ENCODE peak calls at places on chromosome 9, in six cellular contexts. O is mesendoderm, D is neuronal stem cell, W is mesenchymal stem cell, S is trophoblast cell, V is H1. T is an unnamed sample. For H3K36me3, the result is how much of the 10 kb centered on the place peaks cover.

GRCh38 chr9:93136011-93136440 is 2.0 kb upstream of the NINJ1 start:
- DNase-seq in D (no peak), W (peak), O (no peak), V (no peak), S (no peak), T (peak)

GRCh38 chr9:38008168-38009034 is 60.6 kb downstream of the SHB start:
- DNase-seq in O (peak), D (no peak), V (no peak), W (peak), S (peak), T (peak)

GRCh38 chr9:105835721-105836120 is 141.4 kb downstream of the TMEM38B start:
- DNase-seq in D (no peak), O (peak), W (no peak), V (no peak), S (no peak), T (peak)

GRCh38 chr9:130847306-130848217 is 12.5 kb downstream of the ABL1 start:
- DNase-seq in D (no peak), S (no peak), O (peak), W (peak), V (no peak), T (peak)

GRCh38 chr9:99303177-99303576 is 81.1 kb downstream of the SEC61B start:
- DNase-seq in D (no peak), V (no peak), O (no peak), S (no peak), W (no peak), T (no peak)

GRCh38 chr9:133973791-133974630 is 18.1 kb downstream of the VAV2 start:
- DNase-seq in V (no peak), D (no peak), W (no peak), O (peak), S (no peak), T (no peak)

GRCh38 chr9:104110509-104110908 is 16.4 kb downstream of the SMC2 start:
- DNase-seq in O (no peak), D (no peak), S (no peak), W (no peak), V (no peak), T (no peak)

GRCh38 chr9:69180670-69181069 is 6.6 kb downstream of the TJP2 start:
- DNase-seq in V (no peak), S (no peak), W (peak), D (no peak), O (peak), T (peak)

GRCh38 chr9:136744747-136745146 is 2.0 kb upstream of the LCN10 start:
- DNase-seq in S (no peak), W (no peak), V (no peak), D (no peak), O (no peak), T (no peak)

GRCh38 chr9:136211441-136212344 is 6.8 kb upstream of the LHX3 start:
- DNase-seq in O (no peak), V (no peak), D (no peak), W (no peak), S (no peak), T (no peak)

GRCh38 chr9:89669361-89669842 is 64.6 kb downstream of the GADD45G start:
- DNase-seq in D (no peak), O (no peak), W (no peak), V (no peak), S (no peak), T (no peak)

GRCh38 chr9:107154766-107155165 is 128.3 kb upstream of the RAD23B start:
- DNase-seq in S (no peak), V (no peak), O (no peak), W (no peak), D (no peak), T (no peak)

GRCh38 chr9:129146441-129146933 is 31.6 kb downstream of the IER5L start:
- DNase-seq in V (no peak), D (no peak), O (peak), W (peak), S (no peak), T (no peak)

GRCh38 chr9:107755267-107755666 is 265.7 kb upstream of the KLF4 start:
- DNase-seq in O (peak), V (no peak), D (no peak), S (peak), W (peak), T (peak)

GRCh38 chr9:31606678-31607077 is 777.8 kb upstream of the ACO1 start:
- DNase-seq in S (no peak), D (no peak), W (no peak), O (no peak), V (no peak), T (no peak)

GRCh38 chr9:134063876-134064450 is 3.9 kb downstream of the BRD3 start:
- DNase-seq in V (peak), S (no peak), O (no peak), D (no peak), W (no peak), T (no peak)

GRCh38 chr9:82961504-82962125 is 101.3 kb downstream of the RASEF start:
- DNase-seq in W (peak), V (peak), S (peak), O (peak), D (peak), T (peak)

GRCh38 chr9:124060844-124061605 is 49.5 kb downstream of the LHX2 start:
- DNase-seq in S (no peak), V (no peak), O (no peak), W (no peak), D (no peak), T (no peak)
- H4K8ac ChIP-seq in S (no peak), V (no peak), O (no peak), W (no peak), D (no peak), T (no peak)

DNA sequence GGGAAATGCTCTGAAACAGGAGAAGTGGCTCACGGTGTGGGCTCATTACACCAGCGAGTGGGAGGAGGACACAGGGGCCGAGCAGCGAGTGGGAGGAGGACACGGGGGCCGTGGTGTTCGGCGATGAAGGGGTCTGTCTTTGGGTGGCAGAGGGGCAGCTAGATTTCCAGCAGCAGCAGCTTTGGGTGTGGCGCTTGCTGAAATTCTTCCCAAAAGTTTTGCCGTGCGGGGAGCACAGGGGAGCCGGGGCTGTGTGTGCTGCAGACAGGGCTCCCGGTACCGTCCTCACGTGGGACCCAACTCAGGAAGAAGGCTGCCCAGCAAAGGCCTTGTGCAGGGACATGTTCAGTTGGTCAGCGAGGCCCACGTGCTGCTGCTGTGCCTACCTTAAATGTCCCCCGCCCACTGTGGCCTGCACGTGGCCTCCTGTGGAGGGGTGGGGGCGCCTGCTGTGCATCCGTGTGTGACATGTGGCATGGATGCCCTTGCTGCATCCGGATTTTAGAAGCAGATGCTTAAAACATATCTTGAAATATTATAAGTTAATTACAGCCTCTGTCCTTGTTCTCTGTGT is 124.3 kb upstream of the CACNA1B start:
- DNase-seq in W (no peak), O (no peak), D (no peak), V (no peak), S (no peak), T (no peak)
- H3K36me3 ChIP-seq in W (half or more), O (under half), D (half or more), V (under half), S (under half), T (under half)

GRCh38 chr9:100428871-100429654 is 2.1 kb downstream of the MSANTD3 start:
- DNase-seq in V (no peak), O (peak), W (peak), S (peak), D (no peak), T (peak)

GRCh38 chr9:100425758-100426157 is 1.2 kb upstream of the MSANTD3 start:
- DNase-seq in S (no peak), D (no peak), O (no peak), W (peak), V (no peak), T (no peak)

GRCh38 chr9:100427366-100428263 is 672 bp downstream of the MSANTD3 start:
- DNase-seq in V (no peak), W (peak), D (peak), O (peak), S (peak), T (peak)

GRCh38 chr9:100426194-100426531 is 780 bp upstream of the MSANTD3 start:
- DNase-seq in W (no peak), D (no peak), S (no peak), O (no peak), V (no peak), T (no peak)

DNA sequence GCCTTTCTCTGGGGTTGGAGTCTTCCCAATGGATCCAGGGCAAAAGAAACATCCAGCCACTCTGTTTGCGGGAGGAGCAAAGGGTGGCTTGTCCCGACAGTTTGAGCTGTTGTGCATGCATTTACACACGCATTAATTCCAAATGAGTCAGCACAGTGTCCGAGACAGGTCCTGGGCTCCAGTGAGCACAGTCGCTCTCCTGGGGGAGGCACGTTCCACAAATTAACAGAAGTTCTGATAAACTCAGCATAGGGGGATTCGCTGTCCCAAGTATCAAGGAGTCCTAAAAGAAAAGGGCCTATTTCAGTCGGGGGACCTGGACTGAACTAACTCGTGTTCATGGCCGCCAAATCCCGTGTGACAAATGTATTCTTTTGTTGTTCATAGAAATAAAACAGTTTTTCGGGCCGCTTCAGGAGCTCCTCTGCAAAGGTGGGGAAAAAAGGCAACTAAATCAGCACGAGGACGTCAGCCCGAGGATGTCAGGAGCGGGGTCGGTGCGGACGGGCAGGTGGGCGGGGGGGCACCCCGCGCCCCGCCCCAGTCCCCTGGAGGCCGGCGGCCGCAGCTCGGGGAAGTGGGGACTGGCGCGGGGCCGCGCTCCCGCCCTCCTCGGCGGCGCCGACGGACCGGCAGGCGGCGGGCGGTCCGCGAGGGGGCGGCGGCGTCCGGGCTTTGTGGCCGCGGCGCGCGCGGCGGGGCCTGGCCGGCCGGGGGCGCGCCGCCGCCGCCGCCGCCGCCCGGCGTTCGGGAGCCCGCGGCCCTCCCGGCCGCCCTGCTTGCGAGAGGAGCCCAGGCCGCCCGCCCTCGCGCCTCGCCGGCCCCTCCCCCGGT is at the start of gene MSANTD3:
- DNase-seq in O (peak), D (peak), S (peak), W (peak), V (peak), T (peak)
- H4K8ac ChIP-seq in O (peak), D (no peak), S (peak), W (peak), V (peak), T (peak)

GRCh38 chr9:36208521-36209253 is 18.0 kb downstream of the CLTA start:
- DNase-seq in W (no peak), D (no peak), S (no peak), V (no peak), O (no peak), T (no peak)

GRCh38 chr9:36204906-36205547 is 14.3 kb downstream of the CLTA start:
- DNase-seq in D (no peak), S (peak), O (peak), V (no peak), W (peak), T (no peak)

GRCh38 chr9:36210722-36211121 is 20.0 kb downstream of the CLTA start:
- DNase-seq in V (no peak), D (no peak), W (no peak), O (no peak), S (no peak), T (no peak)

GRCh38 chr9:36207016-36207415 is 16.3 kb downstream of the CLTA start:
- DNase-seq in D (no peak), O (peak), S (no peak), W (peak), V (no peak), T (peak)

GRCh38 chr9:36207546-36208012 is 16.9 kb downstream of the CLTA start:
- DNase-seq in W (peak), D (no peak), S (no peak), V (no peak), O (peak), T (peak)
- H3K36me3 ChIP-seq in W (half or more), D (half or more), S (half or more), V (under half), O (under half), T (half or more)

GRCh38 chr9:76691761-76692313 is 72.4 kb upstream of the PCA3 start:
- DNase-seq in D (no peak), S (no peak), W (no peak), V (peak), O (peak), T (no peak)
- H4K8ac ChIP-seq in D (no peak), S (no peak), W (no peak), V (no peak), O (no peak), T (no peak)